ENCODE peak calls at places on chromosomes 12 and 14, in eight cellular contexts. P is psoas muscle; O is RWPE1; L is stimulated activated CD4-positive, alpha-beta T cell treated with anti-CD3 and anti-CD28 coated beads, Interleukin-15, amount 100 ng/mL, for 24 hours; I is activated CD8-positive, alpha-beta memory T cell treated with anti-CD3 and anti-CD28 coated beads for 24 hours; B is OCI-LY7; H is pancreas; C is NCI-H1092 treated with DMSO at 0.1 percent for 48 hours. K is an unnamed sample.

GRCh38 chr14:46574236-46574970 is 77.2 kb downstream of the RPL10L start:
- DNase-seq in P (no peak), O (peak), L (no peak), I (no peak), B (no peak), H (no peak), C (no peak), K (peak)

GRCh38 chr14:21860172-21860571 is 186.6 kb upstream of the OR4E1 start:
- DNase-seq in P (no peak), O (no peak), L (peak), I (no peak), B (peak), H (no peak), C (no peak), K (peak)

GRCh38 chr12:56206373-56207166 is 15.2 kb downstream of the RNF41 start:
- DNase-seq in P (peak), O (peak), L (peak), I (no peak), B (peak), H (no peak), C (peak), K (peak)

GRCh38 chr12:62259311-62259992 is 752 bp upstream of the USP15 start:
- DNase-seq in P (no peak), O (no peak), L (no peak), I (no peak), B (peak), H (no peak), C (peak), K (peak)

GRCh38 chr14:76591270-76591669 is 170.0 kb upstream of the VASH1 start:
- DNase-seq in P (no peak), O (no peak), L (no peak), I (no peak), B (no peak), H (no peak), C (peak), K (no peak)

GRCh38 chr12:48455116-48455515 is 17.2 kb upstream of the ANP32D start:
- DNase-seq in P (no peak), O (no peak), L (no peak), I (no peak), B (no peak), H (no peak), C (no peak), K (no peak)

GRCh38 chr12:50211392-50212070 is 44.4 kb upstream of the CERS5 start:
- DNase-seq in P (no peak), O (no peak), L (no peak), I (no peak), B (peak), H (no peak), C (no peak), K (no peak)

GRCh38 chr12:94603434-94604068 is 46.8 kb downstream of the TMCC3 start:
- DNase-seq in P (no peak), O (peak), L (peak), I (peak), B (peak), H (peak), C (no peak), K (no peak)

GRCh38 chr12:93990832-93991748 is 157.3 kb upstream of the PLXNC1 start:
- DNase-seq in P (peak), O (no peak), L (no peak), I (no peak), B (no peak), H (no peak), C (no peak), K (no peak)

GRCh38 chr12:67068773-67069450 is 200.2 kb upstream of the CAND1 start:
- DNase-seq in P (peak), O (peak), L (peak), I (peak), B (peak), H (peak), C (peak), K (peak)

GRCh38 chr12:86838709-86839108 is 582.5 kb upstream of the MGAT4C start:
- DNase-seq in P (no peak), O (no peak), L (no peak), I (no peak), B (no peak), H (no peak), C (no peak), K (no peak)

GRCh38 chr12:57740656-57741412 is 2.3 kb upstream of the AGAP2 start:
- DNase-seq in P (no peak), O (no peak), L (peak), I (peak), B (peak), H (no peak), C (no peak), K (peak)

GRCh38 chr12:55746147-55746912 is 3.4 kb downstream of the GDF11 start:
- DNase-seq in P (no peak), O (no peak), L (no peak), I (no peak), B (no peak), H (no peak), C (no peak), K (no peak)

K was measured in Kasumi-1.